ENCODE peak calls at places on chromosomes 11 and 22, in six cellular contexts. J is SK-N-SH, I is GM23338, H is K562, R is HepG2, V is HCT116. Y is an unnamed sample. For H3K4me1, the result is how much of the 10 kb centered on the place peaks cover.

GRCh38 chr11:8099291-8099899 is 18.4 kb downstream of the TUB start:
- DNase-seq in J (peak), I (peak), H (peak), R (peak), V (peak), Y (no peak)

GRCh38 chr11:68043349-68044144 is 4.7 kb downstream of the TCIRG1 start:
- DNase-seq in J (peak), I (no peak), H (peak), R (no peak), V (no peak), Y (no peak)

GRCh38 chr22:19766506-19767426 is 6.2 kb downstream of the TBX1 start:
- DNase-seq in J (peak), I (peak), H (peak), R (no peak), V (peak), Y (no peak)

GRCh38 chr11:12120031-12121008 is 9.9 kb downstream of the MICAL2 start:
- DNase-seq in J (no peak), I (no peak), H (no peak), R (peak), V (no peak), Y (no peak)

GRCh38 chr11:126720539-126721235 is 279.9 kb downstream of the KIRREL3 start:
- DNase-seq in J (no peak), I (no peak), H (no peak), R (no peak), V (no peak), Y (no peak)

GRCh38 chr11:50169634-50170033 is 137.0 kb downstream of the OR4C45 start:
- DNase-seq in J (no peak), I (no peak), H (no peak), R (no peak), V (no peak), Y (no peak)

GRCh38 chr11:46048198-46048597 is 73.1 kb downstream of the PHF21A start:
- DNase-seq in J (no peak), I (no peak), H (no peak), R (no peak), V (no peak), Y (no peak)

GRCh38 chr11:72140661-72141060 is 5.1 kb downstream of the FOLR3 start:
- DNase-seq in J (no peak), I (no peak), H (no peak), R (no peak), V (no peak), Y (no peak)

GRCh38 chr11:36233226-36233625 is 56.0 kb downstream of the COMMD9 start:
- DNase-seq in J (no peak), I (no peak), H (no peak), R (no peak), V (no peak), Y (no peak)

GRCh38 chr11:30710216-30710615 is 124.1 kb upstream of the MPPED2 start:
- DNase-seq in J (no peak), I (no peak), H (no peak), R (no peak), V (no peak), Y (no peak)

GRCh38 chr22:36328635-36329216 is 59.0 kb downstream of the MYH9 start:
- DNase-seq in J (no peak), I (no peak), H (peak), R (no peak), V (no peak), Y (no peak)

GRCh38 chr11:27230175-27230565 is 132.8 kb downstream of the CCDC34 start:
- DNase-seq in J (no peak), I (no peak), H (no peak), R (no peak), V (no peak), Y (no peak)

GRCh38 chr11:99257131-99257530 is 236.4 kb downstream of the CNTN5 start:
- DNase-seq in J (no peak), I (no peak), H (no peak), R (peak), V (no peak), Y (no peak)

GRCh38 chr11:108871152-108871551 is 206.3 kb downstream of the DDX10 start:
- DNase-seq in J (peak), I (peak), H (no peak), R (peak), V (no peak), Y (no peak)

GRCh38 chr11:70048279-70049024 is 29.7 kb upstream of the ANO1 start:
- DNase-seq in J (peak), I (peak), H (peak), R (no peak), V (peak), Y (peak)

GRCh38 chr11:67027943-67028542 is 5.1 kb downstream of the SYT12 start:
- DNase-seq in J (no peak), I (no peak), H (peak), R (no peak), V (no peak), Y (no peak)

GRCh38 chr11:109106201-109106906 is 315.6 kb upstream of the C11orf87 start:
- DNase-seq in J (no peak), I (peak), H (no peak), R (no peak), V (no peak), Y (no peak)

GRCh38 chr22:29700206-29700948 is 19.4 kb upstream of the CABP7 start:
- DNase-seq in J (no peak), I (no peak), H (no peak), R (no peak), V (no peak), Y (no peak)

GRCh38 chr22:44464000-44464399 is 34.0 kb downstream of the RTL6 start:
- DNase-seq in J (no peak), I (no peak), H (no peak), R (no peak), V (no peak), Y (no peak)

GRCh38 chr11:16981651-16982194 is 32.5 kb downstream of the PLEKHA7 start:
- DNase-seq in J (no peak), I (peak), H (no peak), R (peak), V (peak), Y (no peak)

GRCh38 chr11:62689421-62690183 is at the start of gene LRRN4CL:
- DNase-seq in J (peak), I (no peak), H (no peak), R (no peak), V (no peak), Y (no peak)

GRCh38 chr22:46815896-46816721 is 53.7 kb downstream of the TBC1D22A start:
- DNase-seq in J (no peak), I (peak), H (peak), R (peak), V (no peak), Y (no peak)
- H3K27ac ChIP-seq in J (no peak), I (no peak), H (peak), R (peak), V (no peak), Y (peak)

GRCh38 chr11:43489869-43490465 is 131.2 kb downstream of the TTC17 start:
- DNase-seq in J (no peak), I (no peak), H (no peak), R (no peak), V (no peak), Y (no peak)
- TF ChIP-seq POLR2AphosphoS5 in J (no peak), I (no peak), H (no peak), R (no peak), V (no peak), Y (no peak)

GRCh38 chr11:130171534-130171933 is 12.0 kb downstream of the ST14 start:
- DNase-seq in J (no peak), I (no peak), H (no peak), R (no peak), V (no peak), Y (no peak)

GRCh38 chr11:130178441-130178971 is 18.9 kb downstream of the ST14 start:
- DNase-seq in J (no peak), I (no peak), H (no peak), R (no peak), V (no peak), Y (no peak)

GRCh38 chr11:130177782-130178181 is 18.2 kb downstream of the ST14 start:
- DNase-seq in J (no peak), I (no peak), H (no peak), R (no peak), V (no peak), Y (no peak)

GRCh38 chr11:130175898-130176297 is 16.3 kb downstream of the ST14 start:
- DNase-seq in J (no peak), I (no peak), H (no peak), R (no peak), V (no peak), Y (no peak)

GRCh38 chr11:130174642-130175041 is 15.1 kb downstream of the ST14 start:
- DNase-seq in J (no peak), I (no peak), H (no peak), R (no peak), V (no peak), Y (no peak)
- H3K4me1 ChIP-seq in J (under half), I (under half), H (under half), R (under half), V (under half), Y (under half)

DNA sequence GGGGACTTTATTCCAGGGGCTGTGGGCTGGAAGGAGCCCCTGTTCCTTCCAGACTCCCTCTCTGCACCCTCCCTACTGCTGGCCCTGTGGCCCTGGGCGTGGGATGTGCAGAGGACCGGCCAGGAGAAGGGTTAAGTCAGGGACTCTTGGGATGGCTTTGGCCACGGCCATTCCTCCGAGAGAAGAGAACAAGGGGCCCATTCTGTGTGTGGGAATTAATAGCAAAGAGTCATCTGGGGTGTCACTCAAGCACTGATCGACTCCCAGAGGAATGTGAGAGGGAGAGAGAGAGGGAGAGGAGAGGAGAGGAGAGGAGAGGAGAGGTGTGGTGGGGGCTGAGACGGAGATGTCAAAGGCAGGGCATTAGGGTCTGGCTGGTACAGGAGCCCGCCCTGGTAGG is 14.2 kb upstream of the SOX10 start:
- DNase-seq in J (no peak), I (no peak), H (no peak), R (peak), V (no peak), Y (no peak)
- H3K27ac ChIP-seq in J (no peak), I (no peak), H (no peak), R (no peak), V (no peak), Y (peak)

GRCh38 chr11:78203184-78203583 is 14.5 kb downstream of the USP35 start:
- DNase-seq in J (no peak), I (no peak), H (no peak), R (no peak), V (no peak), Y (no peak)

GRCh38 chr11:78200553-78200952 is 11.8 kb downstream of the USP35 start:
- DNase-seq in J (no peak), I (no peak), H (no peak), R (no peak), V (no peak), Y (no peak)

GRCh38 chr11:78205256-78205655 is 16.5 kb downstream of the USP35 start:
- DNase-seq in J (no peak), I (no peak), H (no peak), R (no peak), V (no peak), Y (no peak)

GRCh38 chr11:78201096-78201495 is 12.4 kb downstream of the USP35 start:
- DNase-seq in J (no peak), I (no peak), H (no peak), R (no peak), V (no peak), Y (no peak)

DNA sequence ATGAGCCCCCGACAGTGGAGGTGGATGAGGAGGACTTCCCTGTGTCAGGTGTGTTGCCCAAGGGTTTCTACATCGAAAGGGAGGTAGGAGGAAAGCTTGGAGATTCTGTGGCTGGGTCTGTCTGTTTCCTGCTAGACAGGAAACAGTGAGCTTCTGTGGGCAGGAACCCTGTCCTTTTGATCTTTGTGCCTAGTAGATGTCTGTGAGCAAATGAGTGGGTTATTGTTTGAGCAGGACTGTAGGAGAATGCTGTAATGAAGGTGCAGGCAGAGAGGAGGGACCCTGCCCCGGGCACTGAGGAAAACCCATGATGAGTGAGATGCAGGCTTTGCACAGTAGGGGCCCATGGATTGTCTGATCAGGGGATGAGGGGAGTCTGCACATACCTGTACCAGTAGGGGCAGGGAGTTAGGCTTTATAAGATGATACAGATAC is 14.0 kb downstream of the USP35 start:
- DNase-seq in J (no peak), I (no peak), H (no peak), R (peak), V (no peak), Y (no peak)
- TF ChIP-seq POLR2AphosphoS5 in J (no peak), I (no peak), H (no peak), R (peak), V (no peak), Y (no peak)

GRCh38 chr22:38456841-38457699 is 2.1 kb upstream of the KCNJ4 start:
- DNase-seq in J (peak), I (no peak), H (no peak), R (no peak), V (no peak), Y (no peak)

GRCh38 chr22:38454361-38455062 is 487 bp downstream of the KCNJ4 start:
- DNase-seq in J (peak), I (no peak), H (peak), R (no peak), V (no peak), Y (no peak)

GRCh38 chr22:38455063-38455529 is at the start of gene KCNJ4:
- DNase-seq in J (no peak), I (no peak), H (no peak), R (no peak), V (no peak), Y (no peak)

GRCh38 chr22:38456272-38456837 is 1.4 kb upstream of the KCNJ4 start:
- DNase-seq in J (no peak), I (no peak), H (no peak), R (no peak), V (no peak), Y (no peak)

GRCh38 chr22:38455530-38456271 is 702 bp upstream of the KCNJ4 start:
- DNase-seq in J (peak), I (peak), H (peak), R (no peak), V (no peak), Y (no peak)
- H3K4me1 ChIP-seq in J (under half), I (under half), H (under half), R (under half), V (under half), Y (under half)

DNA sequence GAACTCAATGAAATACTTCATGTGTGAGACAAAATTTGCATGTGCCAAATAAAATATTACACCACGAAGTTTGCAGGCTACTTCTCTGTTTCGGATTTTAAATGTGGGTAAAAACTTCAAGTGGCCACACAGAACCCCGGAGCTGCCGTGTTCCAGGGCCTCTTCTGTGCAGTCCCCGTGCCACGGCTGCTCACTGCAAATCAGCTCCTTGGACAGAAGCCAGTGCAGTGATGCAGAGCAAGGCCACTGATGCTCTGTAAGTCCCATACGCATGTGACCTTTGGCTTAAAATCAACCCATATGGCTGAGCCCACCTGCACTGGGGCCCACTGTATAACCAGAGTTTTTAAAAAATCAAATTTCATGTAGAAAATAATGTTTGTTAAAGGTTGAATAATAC is 1309.4 kb downstream of the TBC1D22A start:
- DNase-seq in J (no peak), I (no peak), H (no peak), R (no peak), V (no peak), Y (no peak)
- H3K27ac ChIP-seq in J (no peak), I (peak), H (no peak), R (no peak), V (no peak), Y (no peak)

GRCh38 chr11:1049071-1049405 is 12.5 kb upstream of the MUC6 start:
- DNase-seq in J (no peak), I (no peak), H (no peak), R (no peak), V (no peak), Y (no peak)
- TF ChIP-seq POLR2AphosphoS5 in J (no peak), I (no peak), H (no peak), R (no peak), V (no peak), Y (no peak)

Y was measured in vagina.